ENCODE peak calls at places on chromosomes 2 and 18, in ten cellular contexts. N, A, R, G, D, F, O, Q, B and W are unnamed samples.
A peak's percentile ranks its signal among the peaks of the same experiment; 100 is the strongest.

GRCh38 chr2:80621661-80622060 is 317.1 kb upstream of the LRRTM1 start:
- DNase-seq in O (no peak), G (no peak), F (no peak), A (no peak), N (no peak), Q (no peak), D (no peak), R (no peak), B (no peak), W (no peak)

GRCh38 chr18:30889582-30890301 is 152.8 kb downstream of the DSC3 start:
- DNase-seq in R (peak; percentile 75), B (no peak), N (no peak), Q (peak; percentile 0), A (no peak), F (no peak), D (no peak), O (peak; percentile 10), G (no peak), W (peak; percentile 63)

GRCh38 chr2:236565225-236565624 is 4.4 kb upstream of the ACKR3 start:
- DNase-seq in Q (no peak), A (no peak), F (no peak), G (no peak), R (no peak), B (no peak), N (no peak), O (no peak), D (no peak), W (peak; percentile 2)

GRCh38 chr18:61854578-61854977 is 38.2 kb downstream of the RNF152 start:
- DNase-seq in R (no peak), N (peak; percentile 25), O (peak; percentile 4), F (no peak), B (no peak), Q (peak; percentile 62), A (no peak), G (peak; percentile 86), D (no peak), W (no peak)

GRCh38 chr2:219523031-219523671 is 8.9 kb downstream of the ASIC4 start:
- DNase-seq in G (no peak), N (no peak), F (no peak), A (no peak), B (no peak), O (peak; percentile 42), R (peak; percentile 84), Q (peak; percentile 18), D (no peak), W (peak; percentile 83)

GRCh38 chr2:13193900-13194299 is 477.2 kb downstream of the TRIB2 start:
- DNase-seq in O (peak; percentile 22), R (peak; percentile 74), G (peak; percentile 16), Q (peak; percentile 71), B (no peak), F (no peak), A (no peak), N (no peak), D (no peak), W (no peak)

GRCh38 chr2:64779117-64779690 is 125.5 kb upstream of the SERTAD2 start:
- DNase-seq in B (no peak), O (peak; percentile 73), A (no peak), R (no peak), D (no peak), N (no peak), G (peak; percentile 90), F (no peak), Q (peak; percentile 64), W (no peak)

GRCh38 chr2:37819228-37819627 is 105.9 kb upstream of the RMDN2 start:
- DNase-seq in Q (peak; percentile 90), B (no peak), R (no peak), F (no peak), N (no peak), A (no peak), D (no peak), G (peak; percentile 97), O (peak; percentile 48), W (no peak)

GRCh38 chr2:10591207-10591606 is 98.6 kb downstream of the NOL10 start:
- DNase-seq in D (no peak), R (no peak), O (peak; percentile 59), A (no peak), F (no peak), Q (peak; percentile 53), G (peak; percentile 34), B (no peak), N (no peak), W (peak; percentile 54)

GRCh38 chr2:219595250-219595649 is 2.4 kb upstream of the STK11IP start:
- DNase-seq in D (no peak), R (peak; percentile 62), O (peak; percentile 79), G (peak; percentile 27), A (no peak), N (no peak), Q (no peak), F (no peak), B (no peak), W (peak; percentile 66)

GRCh38 chr2:3644891-3645605 is 13.0 kb upstream of the ALLC start:
- DNase-seq in R (no peak), A (no peak), B (no peak), N (no peak), D (peak; percentile 29), F (no peak), Q (no peak), O (no peak), G (no peak), W (peak; percentile 42)

GRCh38 chr2:58054264-58054663 is 7.7 kb downstream of the VRK2 start:
- DNase-seq in G (peak; percentile 47), N (no peak), B (no peak), R (no peak), F (no peak), Q (no peak), O (peak; percentile 53), A (no peak), D (no peak), W (no peak)

GRCh38 chr18:67217551-67218166 is 298.9 kb downstream of the DSEL start:
- DNase-seq in R (peak; percentile 75), Q (peak; percentile 84), B (peak; percentile 31), D (no peak), O (peak; percentile 84), F (peak; percentile 42), A (no peak), N (peak; percentile 52), G (peak; percentile 78), W (peak; percentile 76)

GRCh38 chr2:67571785-67572718 is 174.9 kb downstream of the ETAA1 start:
- DNase-seq in B (no peak), A (no peak), D (no peak), R (no peak), G (peak; percentile 83), Q (peak; percentile 67), N (no peak), F (no peak), O (no peak), W (no peak)
- H3K4me3 ChIP-seq in B (no peak overlapping the region), A (no peak overlapping the region), D (no peak overlapping the region), R (no peak overlapping the region), G (no peak overlapping the region), Q (no peak overlapping the region), N (no peak overlapping the region), F (no peak overlapping the region), O (no peak overlapping the region), W (no peak overlapping the region)

DNA sequence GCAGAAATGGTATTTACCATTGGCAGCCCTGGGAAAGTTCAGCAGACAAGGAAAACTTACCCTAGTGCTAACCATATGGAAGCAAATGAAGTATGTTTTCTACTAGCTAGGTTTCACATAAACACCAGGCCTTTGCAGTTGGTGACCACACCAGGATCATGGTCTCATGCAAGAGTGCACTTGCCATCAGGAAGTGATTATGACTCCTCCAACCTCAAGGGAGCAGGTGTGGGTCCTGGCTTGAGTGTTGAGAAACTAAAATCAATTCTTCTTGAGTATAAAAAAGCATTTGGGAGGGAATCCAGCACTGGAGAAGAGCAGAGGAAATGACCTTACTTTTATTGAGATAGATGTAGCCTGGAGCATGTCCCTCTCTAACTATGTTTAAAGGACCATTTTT is 56.8 kb upstream of the SPAG16 start:
- DNase-seq in D (no peak), Q (no peak), R (no peak), N (no peak), F (no peak), B (no peak), G (no peak), O (no peak), A (no peak), W (no peak)
- H3K4me1 ChIP-seq in D (no peaks in the 10 kb centered on the region), Q (no peaks in the 10 kb centered on the region), R (peaks cover 9% of the 10 kb centered on the region), N (no peaks in the 10 kb centered on the region), F (no peaks in the 10 kb centered on the region), B (no peaks in the 10 kb centered on the region), G (no peaks in the 10 kb centered on the region), O (no peaks in the 10 kb centered on the region), A (no peaks in the 10 kb centered on the region), W (no peaks in the 10 kb centered on the region)

GRCh38 chr2:34734042-34734441 is 1134.9 kb upstream of the FAM98A start:
- DNase-seq in B (no peak), D (no peak), G (no peak), A (no peak), N (no peak), R (no peak), Q (no peak), F (no peak), O (no peak), W (no peak)

GRCh38 chr2:34734662-34735061 is 1135.6 kb upstream of the FAM98A start:
- DNase-seq in B (no peak), O (no peak), A (no peak), D (no peak), G (no peak), Q (no peak), N (no peak), R (peak; percentile 50), F (no peak), W (no peak)

GRCh38 chr2:34736482-34736881 is 1137.4 kb upstream of the FAM98A start:
- DNase-seq in Q (no peak), D (no peak), B (no peak), A (no peak), N (no peak), R (no peak), F (no peak), O (no peak), G (no peak), W (no peak)

GRCh38 chr2:34738691-34739090 is 1139.6 kb upstream of the FAM98A start:
- DNase-seq in B (no peak), R (peak; percentile 66), A (no peak), N (no peak), G (no peak), O (no peak), D (no peak), Q (no peak), F (no peak), W (peak; percentile 89)
- TF ChIP-seq CTCF in B (no peak), R (peak; percentile 80), A (no peak), N (no peak), G (no peak), O (no peak), D (peak; percentile 15), Q (no peak), F (no peak), W (peak; percentile 89)

GRCh38 chr2:177242136-177242987 is 22.2 kb downstream of the NFE2L2 start:
- DNase-seq in N (peak; percentile 36), O (peak; percentile 94), D (no peak), F (no peak), R (no peak), G (peak; percentile 95), B (no peak), A (no peak), Q (peak; percentile 97), W (no peak)
- H3K4me3 ChIP-seq in N (no peak overlapping the region), O (no peak overlapping the region), D (peak overlapping the region; percentile 15), F (peak overlapping the region; percentile 13), R (no peak overlapping the region), G (peak overlapping the region; percentile 19), B (peak overlapping the region; percentile 7), A (peak overlapping the region; percentile 58), Q (peak overlapping the region; percentile 40), W (no peak overlapping the region)

GRCh38 chr2:237701033-237701858 is 73.9 kb downstream of the LRRFIP1 start:
- DNase-seq in F (no peak), B (no peak), Q (no peak), G (no peak), D (peak; percentile 50), O (no peak), R (peak; percentile 15), N (no peak), A (no peak), W (no peak)
- H3K4me1 ChIP-seq in F (peaks cover 98% of the 10 kb centered on the region), B (peaks cover 27% of the 10 kb centered on the region), Q (peaks cover 40% of the 10 kb centered on the region), G (peaks cover 65% of the 10 kb centered on the region), D (peaks cover 98% of the 10 kb centered on the region), O (peaks cover 69% of the 10 kb centered on the region), R (peaks cover 86% of the 10 kb centered on the region), N (peaks cover 57% of the 10 kb centered on the region), A (peaks cover 99% of the 10 kb centered on the region), W (peaks cover 29% of the 10 kb centered on the region)